ENCODE peak calls at places on chromosomes 16 and 17, in ten cellular contexts. Q, G, E, Y, J, F, O, H, T and B are unnamed samples.

GRCh38 chr16:56346131-56346890 is 79.0 kb downstream of the AMFR start:
- DNase-seq in T (no peak), H (no peak), G (no peak), Q (no peak), E (no peak), Y (no peak), F (no peak), O (no peak), J (no peak), B (no peak)

GRCh38 chr17:70535986-70536385 is 366.7 kb downstream of the KCNJ2 start:
- DNase-seq in T (peak; percentile 49), E (no peak), F (peak; percentile 28), Y (no peak), O (no peak), G (no peak), J (no peak), H (no peak), Q (no peak), B (no peak)

GRCh38 chr17:81057079-81057730 is 22.3 kb downstream of the BAIAP2 start:
- DNase-seq in Q (no peak), O (no peak), F (no peak), T (no peak), G (peak; percentile 55), Y (no peak), J (no peak), H (no peak), E (no peak), B (no peak)

GRCh38 chr17:43839670-43840101 is 6.7 kb upstream of the MPP3 start:
- DNase-seq in G (no peak), T (peak; percentile 24), J (no peak), H (no peak), O (no peak), E (no peak), Y (no peak), Q (no peak), F (peak; percentile 37), B (no peak)

GRCh38 chr17:8611135-8611534 is 19.4 kb downstream of the MYH10 start:
- DNase-seq in O (no peak), Y (peak; percentile 47), T (no peak), F (no peak), G (peak; percentile 30), H (no peak), Q (no peak), E (no peak), J (no peak), B (no peak)

GRCh38 chr16:66468321-66468965 is 41.3 kb downstream of the BEAN1 start:
- DNase-seq in F (no peak), Q (no peak), G (no peak), H (no peak), J (no peak), T (no peak), O (no peak), Y (no peak), E (no peak), B (no peak)

GRCh38 chr16:49748322-49748721 is 107.6 kb downstream of the ZNF423 start:
- DNase-seq in T (no peak), Q (peak; percentile 30), J (no peak), Y (no peak), O (no peak), H (no peak), G (no peak), E (no peak), F (no peak), B (no peak)

GRCh38 chr17:6269474-6269873 is 165.4 kb downstream of the AIPL1 start:
- DNase-seq in G (no peak), J (no peak), H (no peak), T (peak; percentile 68), F (no peak), O (peak; percentile 4), Q (peak; percentile 8), E (no peak), Y (peak; percentile 40), B (no peak)

GRCh38 chr17:78676415-78677302 is 99.5 kb upstream of the DNAH17 start:
- DNase-seq in Q (no peak), H (no peak), T (no peak), J (no peak), F (no peak), E (no peak), Y (no peak), G (no peak), O (no peak), B (peak; percentile 58)

GRCh38 chr17:20120835-20121234 is 111.7 kb downstream of the SPECC1 start:
- DNase-seq in T (no peak), Y (no peak), E (no peak), J (no peak), O (peak; percentile 38), G (no peak), F (no peak), Q (no peak), H (no peak), B (no peak)

GRCh38 chr17:72466606-72467005 is 345.8 kb downstream of the SOX9 start:
- DNase-seq in G (no peak), O (no peak), Y (no peak), E (no peak), H (no peak), T (no peak), F (no peak), Q (no peak), J (no peak), B (no peak)

GRCh38 chr17:31919802-31920525 is 16.8 kb upstream of the SUZ12 start:
- DNase-seq in G (no peak), Y (peak; percentile 60), J (no peak), F (no peak), H (no peak), T (no peak), Q (no peak), O (no peak), E (no peak), B (no peak)

GRCh38 chr17:17778308-17779014 is 58.3 kb downstream of the SREBF1 start:
- DNase-seq in Q (no peak), O (peak; percentile 52), T (no peak), F (no peak), Y (no peak), G (no peak), E (no peak), H (no peak), J (no peak), B (peak; percentile 51)

GRCh38 chr16:54594646-54595381 is 308.2 kb upstream of the IRX3 start:
- DNase-seq in O (no peak), F (no peak), Y (no peak), J (no peak), Q (no peak), T (no peak), H (no peak), G (no peak), E (no peak), B (no peak)

GRCh38 chr16:15037003-15037402 is 18.9 kb downstream of the NTAN1 start:
- DNase-seq in Y (no peak), Q (no peak), H (no peak), J (no peak), O (peak; percentile 14), F (no peak), E (no peak), T (no peak), G (no peak), B (no peak)

GRCh38 chr16:64657316-64658011 is 464.4 kb downstream of the CDH11 start:
- DNase-seq in J (no peak), G (no peak), Y (peak; percentile 20), E (no peak), Q (no peak), O (no peak), H (no peak), T (no peak), F (no peak), B (no peak)

GRCh38 chr17:82399030-82399429 is 19.1 kb upstream of the HEXD start:
- DNase-seq in O (peak; percentile 50), G (peak; percentile 42), Q (no peak), Y (peak; percentile 79), F (no peak), T (no peak), E (no peak), J (no peak), H (no peak), B (peak; percentile 84)

GRCh38 chr16:24609740-24610420 is 70.5 kb downstream of the RBBP6 start:
- DNase-seq in Q (no peak), H (peak; percentile 74), J (no peak), Y (peak; percentile 72), E (no peak), O (peak; percentile 75), G (peak; percentile 47), T (peak; percentile 61), F (no peak), B (peak; percentile 48)

GRCh38 chr17:6435051-6435450 is at the start of gene AIPL1:
- DNase-seq in Q (no peak), F (no peak), H (no peak), T (no peak), E (no peak), O (no peak), J (no peak), Y (no peak), G (no peak), B (peak; percentile 49)

GRCh38 chr17:76969598-76970172 is 101.5 kb downstream of the MGAT5B start:
- DNase-seq in J (no peak), T (peak; percentile 18), F (no peak), Q (peak; percentile 6), O (no peak), G (no peak), Y (no peak), H (no peak), E (no peak), B (no peak)

GRCh38 chr17:71396711-71397110 is 724.1 kb upstream of the SOX9 start:
- DNase-seq in Q (no peak), Y (no peak), H (no peak), J (no peak), T (no peak), O (no peak), E (no peak), F (no peak), G (no peak), B (no peak)

GRCh38 chr17:19346351-19347255 is 15.9 kb downstream of the B9D1 start:
- DNase-seq in Q (peak; percentile 78), E (no peak), J (peak; percentile 92), O (no peak), F (peak; percentile 87), G (peak; percentile 88), H (no peak), Y (peak; percentile 84), T (peak; percentile 57), B (peak; percentile 87)

GRCh38 chr17:67449065-67449464 is 72.0 kb downstream of the PITPNC1 start:
- DNase-seq in H (no peak), Q (no peak), F (no peak), E (no peak), Y (no peak), O (no peak), G (no peak), T (no peak), J (no peak), B (no peak)

GRCh38 chr16:24357511-24357910 is 101.4 kb downstream of the CACNG3 start:
- DNase-seq in Y (no peak), T (no peak), Q (no peak), H (no peak), F (no peak), G (no peak), O (no peak), E (no peak), J (no peak), B (no peak)

GRCh38 chr17:68694791-68695485 is 93.8 kb upstream of the FAM20A start:
- DNase-seq in G (no peak), E (no peak), J (no peak), O (no peak), T (no peak), H (no peak), F (no peak), Q (no peak), Y (peak; percentile 21), B (no peak)

GRCh38 chr16:10828851-10829331 is 10.3 kb upstream of the TVP23A start:
- DNase-seq in Q (peak; percentile 44), Y (peak; percentile 83), F (peak; percentile 31), J (no peak), H (peak; percentile 64), T (peak; percentile 69), O (peak; percentile 91), G (peak; percentile 91), E (no peak), B (peak; percentile 91)

GRCh38 chr16:68406458-68407041 is 41.8 kb downstream of the SMPD3 start:
- DNase-seq in F (peak; percentile 17), E (no peak), T (no peak), J (no peak), Q (no peak), H (no peak), G (no peak), Y (peak; percentile 76), O (no peak), B (no peak)

GRCh38 chr17:46013502-46014165 is 14.6 kb downstream of the STH start:
- DNase-seq in E (no peak), T (no peak), G (no peak), Q (no peak), O (peak; percentile 34), Y (peak; percentile 90), H (no peak), F (no peak), J (no peak), B (no peak)